ENCODE peak calls at places on chromosomes 2 and 18, in seven cellular contexts. E, Q, C, U, S, J and I are unnamed samples.

GRCh38 chr2:181311841-181312240 is 145.3 kb upstream of the ITGA4 start:
- DNase-seq in E (no peak), Q (no peak), C (no peak), U (no peak), S (no peak), J (no peak), I (no peak)

GRCh38 chr2:119480184-119480583 is 44.1 kb downstream of the SCTR start:
- DNase-seq in E (no peak), Q (no peak), C (no peak), U (no peak), S (no peak), J (no peak), I (no peak)

GRCh38 chr18:29154758-29155725 is 978.1 kb upstream of the CDH2 start:
- DNase-seq in E (peak; percentile 28), Q (no peak), C (peak; percentile 42), U (no peak), S (no peak), J (no peak), I (peak; percentile 79)

GRCh38 chr18:59556265-59556664 is 141.0 kb downstream of the CCBE1 start:
- DNase-seq in E (no peak), Q (no peak), C (peak; percentile 22), U (no peak), S (no peak), J (no peak), I (peak; percentile 61)

GRCh38 chr2:205245652-205246051 is 436.6 kb upstream of the NRP2 start:
- DNase-seq in E (no peak), Q (no peak), C (peak; percentile 46), U (no peak), S (no peak), J (no peak), I (peak; percentile 52)

GRCh38 chr2:192215096-192215877 is 20.6 kb upstream of the TMEFF2 start:
- DNase-seq in E (no peak), Q (no peak), C (no peak), U (no peak), S (no peak), J (no peak), I (no peak)

GRCh38 chr2:127651987-127652550 is 6.1 kb downstream of the GPR17 start:
- DNase-seq in E (no peak), Q (no peak), C (no peak), U (peak; percentile 71), S (peak; percentile 49), J (no peak), I (no peak)

GRCh38 chr2:231292472-231293134 is 94.2 kb downstream of the ARMC9 start:
- DNase-seq in E (no peak), Q (no peak), C (no peak), U (no peak), S (no peak), J (no peak), I (no peak)

GRCh38 chr2:64646007-64646880 is 7.5 kb downstream of the SERTAD2 start:
- DNase-seq in E (peak; percentile 71), Q (peak; percentile 64), C (peak; percentile 62), U (peak; percentile 35), S (peak; percentile 89), J (peak; percentile 98), I (no peak)

GRCh38 chr2:190551928-190552327 is 17.4 kb upstream of the NEMP2 start:
- DNase-seq in E (no peak), Q (no peak), C (no peak), U (no peak), S (peak; percentile 55), J (no peak), I (no peak)

GRCh38 chr2:234953116-234954031 is 1.6 kb downstream of the SH3BP4 start:
- DNase-seq in E (no peak), Q (no peak), C (no peak), U (no peak), S (peak; percentile 36), J (no peak), I (no peak)

GRCh38 chr2:25920326-25920725 is 42.0 kb upstream of the ASXL2 start:
- DNase-seq in E (no peak), Q (no peak), C (peak; percentile 86), U (no peak), S (no peak), J (no peak), I (peak; percentile 58)

GRCh38 chr2:189178007-189178406 is 1.6 kb downstream of the COL5A2 start:
- DNase-seq in E (no peak), Q (no peak), C (no peak), U (no peak), S (no peak), J (no peak), I (no peak)

GRCh38 chr2:205343103-205343502 is 339.2 kb upstream of the NRP2 start:
- DNase-seq in E (no peak), Q (no peak), C (no peak), U (no peak), S (no peak), J (no peak), I (no peak)

GRCh38 chr18:8238507-8238906 is 370.7 kb upstream of the RAB12 start:
- DNase-seq in E (no peak), Q (no peak), C (no peak), U (no peak), S (no peak), J (no peak), I (no peak)

GRCh38 chr2:240335061-240335460 is 100.4 kb upstream of the GPC1 start:
- DNase-seq in E (no peak), Q (no peak), C (no peak), U (no peak), S (no peak), J (no peak), I (no peak)

GRCh38 chr2:237529452-237530402 is 36.6 kb upstream of the PRLH start:
- DNase-seq in E (no peak), Q (no peak), C (no peak), U (no peak), S (no peak), J (no peak), I (no peak)

GRCh38 chr2:40041983-40042382 is 262.9 kb upstream of the THUMPD2 start:
- DNase-seq in E (no peak), Q (no peak), C (peak; percentile 49), U (no peak), S (no peak), J (no peak), I (peak; percentile 69)

GRCh38 chr2:94873362-94874276 is 2.4 kb downstream of the TEKT4 start:
- DNase-seq in E (no peak), Q (no peak), C (no peak), U (no peak), S (peak; percentile 34), J (peak; percentile 48), I (no peak)

GRCh38 chr2:8575011-8575750 is 106.7 kb upstream of the ID2 start:
- DNase-seq in E (no peak), Q (no peak), C (no peak), U (no peak), S (no peak), J (peak; percentile 60), I (no peak)

GRCh38 chr2:8116661-8117060 is 565.2 kb upstream of the ID2 start:
- DNase-seq in E (no peak), Q (no peak), C (no peak), U (no peak), S (no peak), J (no peak), I (no peak)

GRCh38 chr18:7812431-7813063 is 245.4 kb downstream of the PTPRM start:
- DNase-seq in E (no peak), Q (no peak), C (peak; percentile 60), U (no peak), S (no peak), J (no peak), I (peak; percentile 65)

GRCh38 chr2:71608441-71608840 is 155.1 kb downstream of the DYSF start:
- DNase-seq in E (no peak), Q (no peak), C (no peak), U (no peak), S (no peak), J (peak; percentile 26), I (no peak)

GRCh38 chr2:193584522-193584938 is 1389.8 kb upstream of the TMEFF2 start:
- DNase-seq in E (no peak), Q (no peak), C (no peak), U (no peak), S (no peak), J (no peak), I (no peak)

GRCh38 chr18:45962461-45962860 is 4.7 kb downstream of the EPG5 start:
- DNase-seq in E (no peak), Q (peak; percentile 19), C (no peak), U (no peak), S (no peak), J (no peak), I (no peak)

GRCh38 chr2:88247531-88247930 is 77.4 kb downstream of the THNSL2 start:
- DNase-seq in E (no peak), Q (no peak), C (no peak), U (no peak), S (no peak), J (no peak), I (no peak)

GRCh38 chr2:9271691-9272090 is 65.1 kb downstream of the ASAP2 start:
- DNase-seq in E (no peak), Q (no peak), C (no peak), U (no peak), S (no peak), J (no peak), I (no peak)

GRCh38 chr2:233799087-233799665 is 21.0 kb downstream of the MROH2A start:
- DNase-seq in E (no peak), Q (no peak), C (no peak), U (no peak), S (no peak), J (peak; percentile 34), I (no peak)

GRCh38 chr2:127700527-127701192 is 637 bp upstream of the SFT2D3 start:
- DNase-seq in E (peak; percentile 57), Q (peak; percentile 3), C (no peak), U (no peak), S (peak; percentile 93), J (peak; percentile 67), I (no peak)

GRCh38 chr2:174059875-174060226 is 94.7 kb upstream of the SP3 start:
- DNase-seq in E (no peak), Q (no peak), C (no peak), U (no peak), S (no peak), J (no peak), I (no peak)